ENCODE peak calls at places on chromosomes 2 and 18, in four cellular contexts. V is dorsolateral prefrontal cortex, H is progenitor cell of endocrine pancreas, J is uterus. B is an unnamed sample.

GRCh38 chr2:135074216-135074615 is 22.1 kb downstream of the RAB3GAP1 start:
- DNase-seq in J (no peak), H (no peak), V (no peak), B (no peak)

GRCh38 chr2:65277791-65278449 is 50.3 kb downstream of the ACTR2 start:
- DNase-seq in H (no peak), J (no peak), V (no peak), B (no peak)

GRCh38 chr2:68715353-68716041 is 19.1 kb upstream of the ARHGAP25 start:
- DNase-seq in H (peak), J (peak), V (peak), B (peak)

GRCh38 chr2:107936427-107937359 is 49.6 kb upstream of the SLC5A7 start:
- DNase-seq in J (no peak), V (no peak), H (no peak), B (no peak)

GRCh38 chr18:50619833-50620232 is 59.9 kb downstream of the MAPK4 start:
- DNase-seq in J (no peak), V (no peak), H (no peak), B (no peak)

GRCh38 chr2:226376516-226377180 is 423.0 kb downstream of the IRS1 start:
- DNase-seq in J (no peak), V (no peak), H (no peak), B (no peak)

GRCh38 chr2:127056631-127057370 is 50.2 kb downstream of the BIN1 start:
- DNase-seq in J (no peak), H (no peak), V (no peak), B (no peak)

GRCh38 chr18:46321954-46322353 is 217.8 kb downstream of the HAUS1 start:
- DNase-seq in J (no peak), V (no peak), H (no peak), B (no peak)

GRCh38 chr2:32678825-32679224 is 51.0 kb downstream of the TTC27 start:
- DNase-seq in V (no peak), J (no peak), H (no peak), B (no peak)

GRCh38 chr2:126839711-126840110 is 59.0 kb upstream of the TEX51 start:
- DNase-seq in J (no peak), V (no peak), H (no peak), B (no peak)

GRCh38 chr2:121634354-121635307 is 14.6 kb downstream of the CLASP1 start:
- DNase-seq in J (no peak), V (no peak), H (no peak), B (no peak)

GRCh38 chr2:24050041-24050655 is 607 bp downstream of the FKBP1B start:
- DNase-seq in H (peak), V (no peak), J (peak), B (no peak)

GRCh38 chr2:230011617-230012016 is 57.1 kb downstream of the SLC16A14 start:
- DNase-seq in V (no peak), H (no peak), J (no peak), B (no peak)

GRCh38 chr2:11867926-11868325 is 121.5 kb downstream of the LPIN1 start:
- DNase-seq in J (no peak), V (no peak), H (no peak), B (no peak)

GRCh38 chr2:240920783-240921231 is 14.7 kb downstream of the CROCC2 start:
- DNase-seq in H (no peak), J (peak), V (peak), B (peak)

GRCh38 chr18:12637901-12638633 is 19.8 kb downstream of the SPIRE1 start:
- DNase-seq in V (no peak), J (no peak), H (no peak), B (no peak)

GRCh38 chr18:55861266-55861665 is 273.3 kb upstream of the TCF4 start:
- DNase-seq in H (no peak), J (no peak), V (peak), B (no peak)

GRCh38 chr18:21703241-21703820 is 1.2 kb downstream of the ABHD3 start:
- DNase-seq in J (no peak), V (no peak), H (no peak), B (no peak)

GRCh38 chr2:6054394-6054732 is 362.2 kb downstream of the SOX11 start:
- DNase-seq in H (no peak), V (no peak), J (no peak), B (no peak)

GRCh38 chr2:237380768-237381167 is 33.2 kb downstream of the COL6A3 start:
- DNase-seq in J (no peak), H (no peak), V (no peak), B (no peak)

GRCh38 chr2:232955856-232956255 is 57.2 kb downstream of the NGEF start:
- DNase-seq in V (no peak), H (no peak), J (no peak), B (no peak)

GRCh38 chr2:235870515-235870914 is 297.7 kb downstream of the GBX2 start:
- DNase-seq in H (no peak), J (no peak), V (no peak), B (no peak)

GRCh38 chr2:145186303-145186702 is 666.4 kb upstream of the ZEB2 start:
- DNase-seq in V (peak), H (no peak), J (peak), B (no peak)

GRCh38 chr2:28004086-28004485 is 113.6 kb downstream of the BABAM2 start:
- DNase-seq in H (no peak), V (no peak), J (no peak), B (no peak)

GRCh38 chr2:187749804-187750431 is 195.7 kb upstream of the TFPI start:
- DNase-seq in V (no peak), J (no peak), H (no peak), B (no peak)

GRCh38 chr2:6946722-6947121 is 29.5 kb downstream of the RNF144A start:
- DNase-seq in H (no peak), J (no peak), V (no peak), B (no peak)

GRCh38 chr2:88549616-88550292 is 77.5 kb downstream of the EIF2AK3 start:
- DNase-seq in J (no peak), H (no peak), V (no peak), B (no peak)

GRCh38 chr18:76679259-76679658 is 143.1 kb upstream of the ZNF236 start:
- DNase-seq in H (no peak), V (no peak), J (no peak), B (no peak)

GRCh38 chr18:8354304-8354703 is 254.9 kb upstream of the RAB12 start:
- DNase-seq in J (no peak), V (no peak), H (no peak), B (no peak)

GRCh38 chr2:179862898-179863458 is 1.6 kb upstream of the ZNF385B start:
- DNase-seq in H (no peak), V (no peak), J (no peak), B (no peak)

GRCh38 chr2:48870503-48870902 is 115.0 kb upstream of the LHCGR start:
- DNase-seq in H (no peak), V (no peak), J (no peak), B (no peak)

GRCh38 chr2:70923378-70924015 is 12.2 kb upstream of the ATP6V1B1 start:
- DNase-seq in J (no peak), H (no peak), V (no peak), B (peak)

GRCh38 chr2:238720232-238720672 is 127.6 kb upstream of the TWIST2 start:
- DNase-seq in V (peak), J (no peak), H (peak), B (peak)

GRCh38 chr2:100211517-100211916 is 69.1 kb upstream of the AFF3 start:
- DNase-seq in H (no peak), V (no peak), J (no peak), B (no peak)

GRCh38 chr2:100206731-100207255 is 64.4 kb upstream of the AFF3 start:
- DNase-seq in V (no peak), H (no peak), J (no peak), B (no peak)

GRCh38 chr2:100205128-100205527 is 62.7 kb upstream of the AFF3 start:
- DNase-seq in J (no peak), V (no peak), H (no peak), B (no peak)

GRCh38 chr2:100207411-100207885 is 65.1 kb upstream of the AFF3 start:
- DNase-seq in H (no peak), J (no peak), V (no peak), B (no peak)

GRCh38 chr2:100208375-100208774 is 66.0 kb upstream of the AFF3 start:
- DNase-seq in J (no peak), H (no peak), V (no peak), B (no peak)
- TF ChIP-seq CTCF in J (peak), H (no peak), V (peak), B (no peak)

GRCh38 chr2:75719616-75720015 is 8.9 kb upstream of the GCFC2 start:
- DNase-seq in H (no peak), J (no peak), V (no peak), B (no peak)

GRCh38 chr2:75720525-75720924 is 9.8 kb upstream of the GCFC2 start:
- DNase-seq in J (no peak), H (no peak), V (no peak), B (no peak)

GRCh38 chr2:75710577-75711253 is at the start of gene GCFC2:
- DNase-seq in J (peak), H (peak), V (peak), B (peak)

GRCh38 chr2:75716406-75716805 is 5.7 kb upstream of the GCFC2 start:
- DNase-seq in J (no peak), H (no peak), V (no peak), B (no peak)
- TF ChIP-seq CTCF in J (no peak), H (no peak), V (peak), B (no peak)

GRCh38 chr2:74267068-74267467 is 68.7 kb downstream of the MTHFD2 start:
- DNase-seq in J (no peak), H (no peak), V (no peak), B (no peak)
- TF ChIP-seq CTCF in J (no peak), H (peak), V (no peak), B (peak)

DNA sequence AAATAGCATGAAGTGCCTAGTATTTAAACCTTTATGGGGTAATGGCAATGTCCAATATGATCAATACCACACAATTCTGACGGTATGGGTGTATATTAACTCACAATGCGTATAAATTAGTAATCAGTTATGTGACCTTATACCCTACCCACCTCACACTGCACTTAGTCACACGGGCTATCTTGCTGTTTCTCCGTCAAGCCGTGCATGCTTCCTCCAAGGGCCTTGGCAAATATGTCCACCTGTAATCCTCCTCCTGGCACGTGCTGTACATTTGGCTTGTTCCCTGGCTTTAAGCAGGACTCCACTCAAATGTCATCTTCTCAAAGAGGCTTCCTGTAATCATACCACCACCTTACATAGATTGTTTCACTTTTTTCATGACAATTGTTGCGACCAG is 12.2 kb downstream of the TNFRSF11A start:
- DNase-seq in V (no peak), H (no peak), J (no peak), B (no peak)
- TF ChIP-seq CTCF in V (no peak), H (no peak), J (no peak), B (no peak)

GRCh38 chr18:5627756-5628511 is 84.1 kb upstream of the EPB41L3 start:
- DNase-seq in H (no peak), V (no peak), J (no peak), B (no peak)
- TF ChIP-seq CTCF in H (no peak), V (no peak), J (no peak), B (no peak)

GRCh38 chr2:46704593-46704992 is 211.0 kb downstream of the MCFD2 start:
- DNase-seq in V (no peak), J (no peak), H (no peak), B (no peak)
- TF ChIP-seq CTCF in V (no peak), J (no peak), H (no peak), B (no peak)

GRCh38 chr2:108960006-108960405 is 29.0 kb downstream of the EDAR start:
- DNase-seq in V (no peak), J (no peak), H (no peak), B (no peak)
- TF ChIP-seq CTCF in V (no peak), J (no peak), H (peak), B (no peak)

DNA sequence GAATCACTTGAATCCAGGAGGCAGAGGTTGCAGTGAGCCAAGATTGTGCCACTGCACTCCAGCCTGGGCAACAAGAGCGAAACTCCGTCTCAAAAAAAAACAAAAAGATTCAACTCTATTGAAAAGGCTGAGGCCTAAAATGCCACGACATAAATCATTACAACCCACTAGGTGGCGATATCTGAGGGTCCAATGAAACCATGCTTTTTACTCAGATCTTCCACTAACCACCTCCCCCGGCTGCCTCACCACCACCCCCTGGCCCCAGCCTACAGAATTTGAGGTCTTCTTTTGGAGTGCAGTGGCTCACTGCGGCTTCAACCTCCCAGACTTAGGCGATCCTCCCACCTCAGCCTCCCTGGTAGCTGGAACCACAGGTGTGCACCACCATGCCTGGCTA is 57.5 kb downstream of the AP1S3 start:
- DNase-seq in V (no peak), J (no peak), H (no peak), B (no peak)
- TF ChIP-seq CTCF in V (peak), J (no peak), H (peak), B (peak)

GRCh38 chr2:132837764-132838163 is 167.8 kb upstream of the LYPD1 start:
- DNase-seq in V (no peak), J (no peak), H (no peak), B (no peak)
- TF ChIP-seq CTCF in V (no peak), J (no peak), H (peak), B (no peak)

GRCh38 chr2:109662889-109663288 is 48.7 kb downstream of the SOWAHC start:
- DNase-seq in V (no peak), H (no peak), J (no peak), B (no peak)
- TF ChIP-seq CTCF in V (no peak), H (no peak), J (no peak), B (no peak)